ENCODE peak calls at places on chromosomes 11 and 22, in nine cellular contexts. K is mesothelial cell of epicardium, D is upper lobe of left lung, M is transverse colon, V is Panc1, Z is lower lobe of right lung, H is AG10803, C is cardiac fibroblast, B is dorsolateral prefrontal cortex. P is an unnamed sample.
A peak's percentile ranks its signal among the peaks of the same experiment; 100 is the strongest.

GRCh38 chr11:1014276-1014675 is 22.2 kb downstream of the MUC6 start:
- DNase-seq in Z (no peak), V (no peak), C (no peak), K (no peak), H (no peak), M (no peak), D (no peak), B (peak; percentile 53), P (no peak)

GRCh38 chr11:3644817-3645235 is at the start of gene ART1:
- DNase-seq in K (no peak), C (peak; percentile 4), Z (no peak), D (no peak), H (no peak), B (no peak), M (no peak), V (no peak), P (peak; percentile 21)

GRCh38 chr11:61611309-61611708 is 30.4 kb upstream of the SYT7 start:
- DNase-seq in V (no peak), K (no peak), Z (no peak), D (no peak), H (no peak), M (no peak), C (no peak), B (no peak), P (no peak)

GRCh38 chr11:8168485-8169257 is at the start of gene RIC3:
- DNase-seq in B (peak; percentile 81), D (peak; percentile 34), V (no peak), Z (peak; percentile 60), H (no peak), C (no peak), K (no peak), M (peak; percentile 30), P (no peak)

GRCh38 chr11:96012086-96012824 is 88.3 kb upstream of the MTMR2 start:
- DNase-seq in C (peak; percentile 89), V (peak; percentile 39), K (no peak), B (peak; percentile 52), H (peak; percentile 82), M (peak; percentile 49), Z (peak; percentile 49), D (no peak), P (peak; percentile 41)

GRCh38 chr11:35407041-35407440 is 12.3 kb downstream of the SLC1A2 start:
- DNase-seq in V (no peak), M (no peak), Z (no peak), K (no peak), B (no peak), C (no peak), D (no peak), H (no peak), P (no peak)

GRCh38 chr22:30324008-30324730 is 2.6 kb downstream of the TBC1D10A start:
- DNase-seq in V (no peak), Z (no peak), K (no peak), D (no peak), M (no peak), B (no peak), H (peak; percentile 87), C (no peak), P (peak; percentile 54)

GRCh38 chr11:122559734-122560382 is 95.7 kb upstream of the UBASH3B start:
- DNase-seq in C (peak; percentile 62), B (no peak), V (peak; percentile 64), K (no peak), H (no peak), M (no peak), D (no peak), Z (no peak), P (peak; percentile 64)

GRCh38 chr22:40263191-40263590 is 83.1 kb upstream of the ADSL start:
- DNase-seq in K (no peak), M (no peak), H (no peak), B (no peak), C (peak; percentile 54), D (peak; percentile 34), Z (no peak), V (no peak), P (peak; percentile 6)

GRCh38 chr11:1782831-1783724 is 19.4 kb upstream of the CTSD start:
- DNase-seq in V (peak; percentile 66), H (peak; percentile 45), M (no peak), K (no peak), C (peak; percentile 18), Z (peak; percentile 72), D (peak; percentile 69), B (no peak), P (peak; percentile 63)

GRCh38 chr11:60515144-60515855 is at the start of gene MS4A13:
- DNase-seq in M (no peak), C (no peak), K (no peak), H (no peak), B (no peak), Z (no peak), D (no peak), V (no peak), P (no peak)

GRCh38 chr11:86063536-86063935 is 5.3 kb downstream of the PICALM start:
- DNase-seq in M (no peak), K (no peak), H (peak; percentile 53), Z (no peak), B (no peak), C (peak; percentile 68), V (no peak), D (no peak), P (no peak)

GRCh38 chr11:117084992-117085391 is 13.2 kb downstream of the SIK3 start:
- DNase-seq in K (no peak), V (no peak), B (no peak), H (no peak), Z (no peak), M (no peak), C (no peak), D (no peak), P (peak; percentile 34)

GRCh38 chr22:48535868-48536690 is 1291.6 kb downstream of the BRD1 start:
- DNase-seq in H (peak; percentile 47), V (no peak), B (peak; percentile 85), C (no peak), K (no peak), D (no peak), Z (no peak), M (no peak), P (no peak)

GRCh38 chr11:111452146-111452545 is 60.0 kb downstream of the BTG4 start:
- DNase-seq in D (no peak), C (no peak), B (no peak), M (no peak), Z (no peak), K (no peak), H (peak; percentile 36), V (no peak), P (no peak)

GRCh38 chr11:48055292-48056132 is 75.2 kb downstream of the PTPRJ start:
- DNase-seq in K (no peak), V (no peak), Z (no peak), M (peak; percentile 63), H (no peak), B (no peak), D (peak; percentile 79), C (peak; percentile 69), P (peak; percentile 88)

GRCh38 chr11:82960000-82960778 is 58.7 kb downstream of the DDIAS start:
- DNase-seq in H (no peak), Z (no peak), V (no peak), M (no peak), D (no peak), B (no peak), K (no peak), C (no peak), P (no peak)

GRCh38 chr11:76841923-76842452 is 18.7 kb upstream of the ACER3 start:
- DNase-seq in M (no peak), K (no peak), V (no peak), D (no peak), C (no peak), Z (no peak), H (no peak), B (no peak), P (no peak)

GRCh38 chr22:50522806-50523438 is 2.5 kb downstream of the SCO2 start:
- DNase-seq in C (no peak), M (no peak), K (no peak), B (no peak), H (no peak), D (no peak), V (no peak), Z (no peak), P (no peak)

GRCh38 chr11:27717377-27717776 is 17.1 kb upstream of the BDNF start:
- DNase-seq in K (no peak), V (no peak), B (no peak), C (peak; percentile 48), H (no peak), D (no peak), M (no peak), Z (no peak), P (no peak)
- TF ChIP-seq CTCF in K (no peak), V (peak; percentile 54), B (no peak), C (peak; percentile 48), H (peak; percentile 64), D (no peak), M (no peak), Z (no peak), P (no peak)

GRCh38 chr11:75525433-75526191 is at the start of gene GDPD5:
- DNase-seq in V (no peak), Z (peak; percentile 90), C (peak; percentile 66), H (peak; percentile 69), M (peak; percentile 87), B (peak; percentile 87), K (peak; percentile 72), D (peak; percentile 88), P (peak; percentile 93)
- TF ChIP-seq CTCF in V (peak; percentile 96), Z (peak; percentile 52), C (no peak), H (peak; percentile 32), M (peak; percentile 17), B (peak; percentile 62), K (no peak), D (peak; percentile 51), P (peak; percentile 35)

GRCh38 chr11:62705401-62705800 is 1.8 kb downstream of the BSCL2 start:
- DNase-seq in K (no peak), D (no peak), H (no peak), M (no peak), B (no peak), V (no peak), C (no peak), Z (no peak), P (peak; percentile 34)
- TF ChIP-seq CTCF in K (no peak), D (no peak), H (no peak), M (peak; percentile 24), B (no peak), V (no peak), C (no peak), Z (no peak), P (no peak)

GRCh38 chr22:20604776-20605221 is 97.4 kb downstream of the MED15 start:
- DNase-seq in B (no peak), V (no peak), H (no peak), D (no peak), C (no peak), M (no peak), Z (no peak), K (no peak), P (no peak)
- TF ChIP-seq CTCF in B (no peak), V (no peak), H (no peak), D (no peak), C (no peak), M (no peak), Z (no peak), K (no peak), P (no peak)

DNA sequence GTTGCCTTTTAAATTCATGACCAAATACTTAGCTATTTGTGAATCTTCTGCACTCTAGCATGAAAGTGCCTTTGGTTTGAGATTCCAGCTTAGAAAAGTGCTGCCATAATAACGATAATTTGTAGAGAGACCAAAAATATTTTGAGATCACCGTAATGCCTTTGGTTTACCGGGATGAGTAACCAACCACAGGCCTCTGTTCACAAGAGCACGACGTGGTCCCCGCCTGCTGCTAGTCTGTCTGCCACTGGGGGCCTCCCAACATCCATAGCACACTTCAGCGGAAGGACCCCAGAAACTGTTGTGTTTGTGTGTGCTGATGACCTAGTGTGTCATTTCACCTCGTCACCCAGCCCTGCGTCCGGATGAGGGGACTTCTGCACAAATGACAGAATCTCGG is 67.0 kb upstream of the RASSF10 start:
- DNase-seq in M (no peak), H (no peak), B (no peak), D (no peak), Z (no peak), K (no peak), V (no peak), C (no peak), P (no peak)
- TF ChIP-seq CTCF in M (no peak), H (no peak), B (no peak), D (no peak), Z (no peak), K (no peak), V (no peak), C (no peak), P (no peak)